ENCODE peak calls at places on chromosomes 7 and 10, in nine cellular contexts. H is IMR-90, U is NB4, I is heart left ventricle, X is breast epithelium, K is ovary, J is H1, E is gastrocnemius medialis, L is body of pancreas. M is an unnamed sample.

GRCh38 chr7:108581655-108582491 is 12.2 kb downstream of the DNAJB9 start:
- DNase-seq in L (no peak), H (no peak), X (no peak), I (no peak), J (no peak), E (no peak), U (no peak), K (no peak), M (no peak)

GRCh38 chr7:74092321-74092963 is 8.8 kb downstream of the LIMK1 start:
- DNase-seq in J (no peak), H (no peak), L (no peak), K (no peak), X (no peak), U (no peak), I (peak), E (no peak), M (peak)

GRCh38 chr7:9083837-9084236 is 650.4 kb downstream of the NXPH1 start:
- DNase-seq in E (no peak), X (no peak), U (no peak), I (no peak), J (no peak), H (no peak), K (no peak), L (no peak), M (no peak)

GRCh38 chr7:27316311-27316710 is 73.7 kb downstream of the EVX1 start:
- DNase-seq in K (no peak), I (no peak), H (no peak), J (no peak), L (no peak), U (peak), X (no peak), E (no peak), M (no peak)

GRCh38 chr7:115491744-115492380 is 538.7 kb downstream of the TFEC start:
- DNase-seq in X (no peak), E (no peak), K (no peak), J (no peak), I (no peak), H (no peak), U (no peak), L (no peak), M (no peak)

GRCh38 chr7:69630292-69630691 is 32.0 kb downstream of the AUTS2 start:
- DNase-seq in I (no peak), E (no peak), L (no peak), U (no peak), X (no peak), H (peak), K (no peak), J (no peak), M (no peak)

GRCh38 chr10:14362098-14362497 is 31.4 kb upstream of the FRMD4A start:
- DNase-seq in U (no peak), X (no peak), K (no peak), L (no peak), E (no peak), I (no peak), J (no peak), H (peak), M (no peak)

GRCh38 chr7:116025098-116025809 is 5.3 kb downstream of the TFEC start:
- DNase-seq in I (no peak), X (no peak), K (no peak), E (no peak), J (no peak), U (no peak), L (no peak), H (peak), M (no peak)

GRCh38 chr7:37289347-37289746 is 159.3 kb downstream of the ELMO1 start:
- DNase-seq in I (no peak), E (no peak), H (no peak), U (no peak), L (no peak), J (no peak), X (no peak), K (no peak), M (no peak)

GRCh38 chr7:131943211-131943610 is 386.8 kb upstream of the PODXL start:
- DNase-seq in E (no peak), L (no peak), I (no peak), J (no peak), U (no peak), X (no peak), H (no peak), K (no peak), M (no peak)

GRCh38 chr7:2223321-2223720 is 9.4 kb downstream of the MAD1L1 start:
- DNase-seq in K (no peak), I (no peak), E (no peak), H (no peak), J (no peak), U (no peak), X (no peak), L (no peak), M (no peak)

GRCh38 chr7:47602272-47603004 is 20.5 kb upstream of the TNS3 start:
- DNase-seq in U (no peak), I (no peak), H (no peak), E (no peak), L (no peak), J (no peak), K (no peak), X (no peak), M (no peak)

GRCh38 chr7:82745820-82746219 is 302.2 kb upstream of the CACNA2D1 start:
- DNase-seq in J (no peak), E (no peak), K (no peak), I (no peak), L (no peak), H (peak), X (no peak), U (no peak), M (no peak)

GRCh38 chr7:35975851-35976454 is 175.1 kb downstream of the SEPTIN7 start:
- DNase-seq in I (peak), K (no peak), U (peak), X (no peak), J (no peak), H (peak), L (peak), E (no peak), M (peak)

GRCh38 chr7:157926521-157927167 is 589.8 kb downstream of the DNAJB6 start:
- DNase-seq in J (no peak), U (peak), I (no peak), X (no peak), H (no peak), L (no peak), K (no peak), E (no peak), M (no peak)

GRCh38 chr7:38374507-38374906 is 101.1 kb upstream of the TARP start:
- DNase-seq in U (peak), H (peak), K (no peak), J (peak), X (no peak), E (no peak), I (no peak), L (peak), M (no peak)

GRCh38 chr7:132321387-132321786 is 254.9 kb downstream of the PLXNA4 start:
- DNase-seq in X (no peak), H (no peak), K (no peak), I (no peak), J (no peak), U (peak), L (no peak), E (no peak), M (no peak)

GRCh38 chr10:117653170-117653515 is 110.6 kb downstream of the EMX2 start:
- DNase-seq in I (no peak), K (no peak), X (no peak), J (no peak), E (no peak), L (no peak), H (peak), U (peak), M (no peak)

GRCh38 chr7:129607471-129608120 is 3.9 kb upstream of the NRF1 start:
- DNase-seq in U (peak), K (no peak), I (no peak), H (no peak), X (no peak), J (peak), L (peak), E (no peak), M (peak)

GRCh38 chr7:105389090-105389650 is 449 bp upstream of the SRPK2 start:
- DNase-seq in L (peak), I (peak), E (peak), J (peak), H (peak), X (no peak), U (peak), K (no peak), M (peak)

GRCh38 chr7:129969881-129970446 is 17.2 kb upstream of the UBE2H start:
- DNase-seq in J (no peak), L (no peak), U (no peak), X (peak), K (no peak), I (no peak), H (peak), E (no peak), M (peak)

GRCh38 chr7:151680810-151681209 is 161.1 kb upstream of the RHEB start:
- DNase-seq in U (peak), X (no peak), E (peak), J (no peak), L (no peak), H (peak), K (peak), I (no peak), M (peak)

GRCh38 chr10:62959553-62959952 is 143.4 kb upstream of the EGR2 start:
- DNase-seq in L (no peak), X (no peak), I (no peak), K (no peak), E (no peak), J (no peak), H (no peak), U (no peak), M (no peak)

GRCh38 chr7:143283344-143283743 is 1.4 kb upstream of the TMEM139 start:
- DNase-seq in J (no peak), K (no peak), H (no peak), I (no peak), U (no peak), L (no peak), X (no peak), E (no peak), M (peak)

GRCh38 chr7:74106846-74107245 is 23.2 kb downstream of the LIMK1 start:
- DNase-seq in I (no peak), E (no peak), K (no peak), U (no peak), L (no peak), J (no peak), H (no peak), X (no peak), M (no peak)

GRCh38 chr10:91787810-91788209 is 10.4 kb upstream of the TNKS2 start:
- DNase-seq in L (no peak), K (no peak), E (no peak), I (no peak), U (no peak), J (no peak), H (no peak), X (no peak), M (no peak)

GRCh38 chr7:83648464-83649241 is at the start of gene SEMA3E:
- DNase-seq in X (no peak), I (no peak), K (no peak), U (no peak), J (peak), H (peak), L (peak), E (no peak), M (no peak)

DNA sequence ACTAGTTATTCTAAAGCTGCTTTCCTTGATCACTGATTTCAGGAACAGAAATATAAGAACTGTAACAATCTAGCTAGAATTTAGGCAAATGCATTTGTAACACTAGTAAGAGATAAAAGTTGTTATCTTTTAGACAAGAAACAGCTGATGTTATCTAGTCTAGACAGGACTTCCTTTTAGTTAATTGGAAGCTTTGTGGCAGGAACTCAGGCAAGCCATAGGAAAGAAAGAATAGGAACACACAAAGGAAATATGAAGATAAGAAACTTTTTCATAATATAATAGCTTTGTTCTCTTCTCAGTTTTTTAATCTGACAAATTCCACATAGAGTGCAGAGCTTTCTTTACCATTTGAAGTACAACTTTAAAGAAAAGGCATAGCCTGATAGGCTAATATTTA is 59.0 kb upstream of the AGR3 start:
- DNase-seq in I (no peak), E (no peak), L (no peak), U (peak), H (no peak), X (no peak), K (no peak), J (no peak), M (no peak)
- TF ChIP-seq POLR2A in I (no peak), E (no peak), L (no peak), U (no peak), H (no peak), X (no peak), K (no peak), J (no peak), M (no peak)

GRCh38 chr7:93914581-93915066 is 6.9 kb upstream of the GNG11 start:
- DNase-seq in H (peak), E (no peak), K (no peak), U (no peak), I (no peak), X (no peak), J (no peak), L (no peak), M (no peak)
- H3K4me3 ChIP-seq in H (no peak), E (no peak), K (no peak), U (no peak), I (no peak), X (peak), J (no peak), L (no peak), M (no peak)

GRCh38 chr7:66952343-66953043 is 31.5 kb downstream of the TMEM248 start:
- DNase-seq in L (no peak), X (no peak), K (no peak), H (peak), J (no peak), U (no peak), I (no peak), E (no peak), M (peak)
- TF ChIP-seq POLR2A in L (no peak), X (no peak), K (no peak), H (no peak), J (no peak), U (no peak), I (no peak), E (no peak), M (no peak)

GRCh38 chr7:155469311-155470185 is 11.6 kb downstream of the EN2 start:
- DNase-seq in E (no peak), H (no peak), U (no peak), J (peak), K (no peak), L (no peak), I (no peak), X (no peak), M (no peak)

GRCh38 chr7:155470186-155470487 is 12.2 kb downstream of the EN2 start:
- DNase-seq in U (no peak), X (no peak), L (no peak), H (no peak), E (no peak), I (no peak), J (no peak), K (no peak), M (no peak)

GRCh38 chr7:155466142-155466813 is 8.3 kb downstream of the EN2 start:
- DNase-seq in J (no peak), H (no peak), X (no peak), U (no peak), I (no peak), K (no peak), L (no peak), E (no peak), M (no peak)

GRCh38 chr7:155466814-155467675 is 9.1 kb downstream of the EN2 start:
- DNase-seq in K (no peak), X (no peak), I (no peak), H (no peak), E (no peak), U (peak), J (peak), L (peak), M (no peak)

GRCh38 chr7:155467846-155468821 is 10.2 kb downstream of the EN2 start:
- DNase-seq in L (peak), U (peak), J (peak), K (no peak), H (no peak), E (no peak), X (peak), I (no peak), M (no peak)
- H3K4me3 ChIP-seq in L (no peak), U (no peak), J (no peak), K (no peak), H (no peak), E (peak), X (no peak), I (peak), M (no peak)

GRCh38 chr7:29565634-29565981 is 2.0 kb downstream of the PRR15 start:
- DNase-seq in L (no peak), U (no peak), X (no peak), I (no peak), H (no peak), K (no peak), J (no peak), E (no peak), M (no peak)

GRCh38 chr7:29564455-29565185 is 985 bp downstream of the PRR15 start:
- DNase-seq in X (peak), L (peak), I (peak), K (peak), E (no peak), J (peak), U (peak), H (peak), M (peak)

GRCh38 chr7:29565186-29565540 is 1.5 kb downstream of the PRR15 start:
- DNase-seq in I (no peak), L (no peak), U (peak), J (no peak), H (peak), K (no peak), X (no peak), E (no peak), M (no peak)

GRCh38 chr7:29562307-29562706 is 1.3 kb upstream of the PRR15 start:
- DNase-seq in E (no peak), J (no peak), H (no peak), I (no peak), L (no peak), U (peak), K (no peak), X (no peak), M (no peak)

DNA sequence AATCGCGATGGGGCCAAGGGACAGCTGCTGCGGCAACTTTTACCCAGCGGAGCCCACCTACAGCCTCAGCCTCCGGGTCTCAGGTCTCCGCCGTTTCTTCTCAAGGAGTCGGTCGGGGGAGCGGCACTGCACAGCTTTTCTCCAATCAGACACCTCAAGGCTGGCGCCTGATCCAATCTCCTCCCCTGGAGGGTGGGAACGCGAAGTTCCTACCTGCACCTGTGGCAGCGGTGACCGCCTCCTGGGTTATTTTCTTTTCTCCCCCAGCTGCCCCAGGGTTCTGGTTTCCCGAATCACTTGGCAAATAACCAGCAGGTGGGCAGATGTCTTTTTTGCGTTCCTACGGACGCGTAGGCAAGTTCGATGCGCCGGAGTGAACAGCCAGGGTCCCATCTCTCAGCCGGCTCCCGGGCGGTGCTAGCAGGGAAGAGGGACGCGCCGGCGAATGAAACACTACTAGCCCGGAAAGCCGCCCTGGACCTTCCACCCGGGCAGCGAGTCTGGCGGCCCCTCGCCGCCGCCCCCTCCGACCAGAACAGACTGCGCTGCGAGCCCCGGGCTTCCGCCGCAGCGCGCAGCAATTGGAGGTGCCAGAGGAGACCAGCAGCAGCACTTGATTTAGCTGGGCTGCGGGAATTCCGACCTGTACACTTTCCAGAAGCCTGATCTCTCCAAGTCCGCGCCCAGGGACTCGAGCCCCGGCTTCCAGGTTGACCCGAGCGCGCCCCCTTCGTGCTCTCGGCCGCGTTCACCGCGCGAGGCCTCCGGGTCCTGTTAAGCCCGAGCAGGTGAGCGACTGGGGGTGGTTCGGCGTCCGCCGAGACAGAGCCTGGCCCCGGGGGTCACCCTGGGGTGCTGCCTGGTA is at the start of gene PRR15:
- DNase-seq in J (peak), L (peak), X (peak), K (peak), U (peak), I (peak), E (no peak), H (no peak), M (peak)
- TF ChIP-seq POLR2A in J (no peak), L (peak), X (no peak), K (no peak), U (no peak), I (no peak), E (no peak), H (no peak), M (peak)

GRCh38 chr10:75613685-75614587 is 182.5 kb downstream of the LRMDA start:
- DNase-seq in L (no peak), K (no peak), U (no peak), H (no peak), I (no peak), E (no peak), X (no peak), J (no peak), M (no peak)
- H3K4me3 ChIP-seq in L (no peak), K (no peak), U (no peak), H (no peak), I (no peak), E (no peak), X (no peak), J (no peak), M (no peak)

GRCh38 chr10:119272736-119273135 is 65.4 kb downstream of the GRK5 start:
- DNase-seq in E (no peak), U (no peak), H (no peak), X (no peak), I (no peak), J (no peak), K (peak), L (no peak), M (no peak)

GRCh38 chr10:119268871-119269506 is 61.6 kb downstream of the GRK5 start:
- DNase-seq in I (peak), J (no peak), X (no peak), K (peak), L (no peak), E (no peak), H (peak), U (peak), M (no peak)

GRCh38 chr10:119269737-119270136 is 62.4 kb downstream of the GRK5 start:
- DNase-seq in U (no peak), L (no peak), X (no peak), I (no peak), J (no peak), E (no peak), H (no peak), K (peak), M (no peak)

GRCh38 chr10:119273413-119273812 is 66.0 kb downstream of the GRK5 start:
- DNase-seq in L (no peak), I (no peak), K (peak), E (no peak), J (no peak), H (no peak), U (no peak), X (no peak), M (no peak)

GRCh38 chr10:119270893-119271361 is 63.6 kb downstream of the GRK5 start:
- DNase-seq in K (peak), L (peak), H (peak), E (no peak), J (no peak), U (peak), X (peak), I (peak), M (peak)
- TF ChIP-seq POLR2A in K (no peak), L (no peak), H (peak), E (peak), J (no peak), U (peak), X (no peak), I (no peak), M (no peak)

DNA sequence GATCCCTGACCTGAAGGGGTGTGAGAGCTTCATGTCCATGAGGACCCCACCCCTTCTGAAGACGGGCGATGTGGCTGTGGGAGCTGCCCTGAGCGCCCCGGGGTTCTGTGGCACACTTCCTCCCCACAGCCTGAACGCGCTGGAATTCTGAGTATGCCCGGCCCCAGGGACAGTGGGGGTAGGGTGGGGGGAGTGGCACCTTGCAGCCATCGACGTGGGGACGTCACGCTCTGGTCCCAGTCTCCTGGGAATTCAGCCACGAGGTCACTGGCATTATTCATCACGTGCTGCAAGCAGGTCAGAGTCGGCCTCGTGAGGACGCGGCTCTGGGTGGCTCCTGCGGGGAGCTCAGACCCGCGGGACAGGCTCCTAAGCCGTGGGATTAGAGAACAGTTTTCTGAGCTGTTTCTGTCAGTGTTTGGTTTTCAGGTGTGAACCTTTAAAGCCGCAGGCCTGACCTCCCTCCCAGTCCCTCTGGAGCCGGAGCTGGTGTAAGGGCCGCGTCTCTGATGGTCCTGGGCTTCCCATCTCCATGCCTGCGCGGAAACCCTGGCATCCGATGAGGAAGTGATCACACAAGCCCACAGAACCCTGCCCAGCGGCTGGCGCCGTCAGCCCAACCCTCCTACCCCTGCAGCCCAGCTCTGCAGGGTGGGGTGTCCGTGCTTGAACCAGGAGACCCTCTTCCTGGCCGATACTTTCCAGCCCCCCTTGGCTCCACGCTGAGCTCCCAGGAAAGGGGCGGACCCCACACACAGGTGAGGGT is 16.2 kb downstream of the GPR146 start:
- DNase-seq in H (no peak), E (no peak), U (no peak), X (no peak), L (peak), J (no peak), I (peak), K (no peak), M (no peak)
- H3K4me3 ChIP-seq in H (no peak), E (no peak), U (no peak), X (no peak), L (no peak), J (peak), I (peak), K (no peak), M (no peak)

M was measured in transverse colon.